ENCODE peak calls at places on chromosomes 13 and 19, in ten cellular contexts. One of them, this sample, is unnamed.

GRCh38 chr19:55253264-55253663 is 5.6 kb downstream of the PPP6R1 start:
- DNase-seq in coronary artery: no peak
- DNase-seq in HL-60: peak; percentile 25
- DNase-seq in esophagus squamous epithelium: no peak
- DNase-seq in foreskin keratinocyte: no peak
- DNase-seq in foreskin fibroblast: no peak
- DNase-seq in pancreas: no peak
- DNase-seq in cardiac muscle cell: no peak
- DNase-seq in body of pancreas: no peak
- DNase-seq in cardiac fibroblast: no peak
- DNase-seq in this sample: no peak

GRCh38 chr19:13029893-13030292 is 34.6 kb downstream of the NFIX start:
- DNase-seq in coronary artery: no peak
- DNase-seq in HL-60: peak; percentile 37
- DNase-seq in esophagus squamous epithelium: no peak
- DNase-seq in foreskin keratinocyte: no peak
- DNase-seq in foreskin fibroblast: peak; percentile 61
- DNase-seq in pancreas: no peak
- DNase-seq in cardiac muscle cell: no peak
- DNase-seq in body of pancreas: no peak
- DNase-seq in cardiac fibroblast: peak; percentile 35
- DNase-seq in this sample: no peak

GRCh38 chr19:5154129-5154798 is 185.4 kb downstream of the KDM4B start:
- DNase-seq in coronary artery: peak; percentile 69
- DNase-seq in HL-60: peak; percentile 41
- DNase-seq in esophagus squamous epithelium: no peak
- DNase-seq in foreskin keratinocyte: no peak
- DNase-seq in foreskin fibroblast: peak; percentile 40
- DNase-seq in pancreas: peak; percentile 69
- DNase-seq in cardiac muscle cell: peak; percentile 54
- DNase-seq in body of pancreas: peak; percentile 38
- DNase-seq in cardiac fibroblast: peak; percentile 22
- DNase-seq in this sample: no peak

GRCh38 chr13:47036291-47037008 is 139.6 kb upstream of the HTR2A start:
- DNase-seq in coronary artery: no peak
- DNase-seq in HL-60: no peak
- DNase-seq in esophagus squamous epithelium: no peak
- DNase-seq in foreskin keratinocyte: no peak
- DNase-seq in foreskin fibroblast: no peak
- DNase-seq in pancreas: no peak
- DNase-seq in cardiac muscle cell: no peak
- DNase-seq in body of pancreas: peak; percentile 16
- DNase-seq in cardiac fibroblast: no peak
- DNase-seq in this sample: no peak

GRCh38 chr13:37409756-37410155 is 188.8 kb downstream of the POSTN start:
- DNase-seq in coronary artery: no peak
- DNase-seq in HL-60: no peak
- DNase-seq in esophagus squamous epithelium: no peak
- DNase-seq in foreskin keratinocyte: peak; percentile 20
- DNase-seq in foreskin fibroblast: peak; percentile 43
- DNase-seq in pancreas: no peak
- DNase-seq in cardiac muscle cell: no peak
- DNase-seq in body of pancreas: no peak
- DNase-seq in cardiac fibroblast: no peak
- DNase-seq in this sample: peak; percentile 22

GRCh38 chr13:53408847-53409568 is 380.4 kb downstream of the OLFM4 start:
- DNase-seq in coronary artery: no peak
- DNase-seq in HL-60: no peak
- DNase-seq in esophagus squamous epithelium: no peak
- DNase-seq in foreskin keratinocyte: no peak
- DNase-seq in foreskin fibroblast: no peak
- DNase-seq in pancreas: no peak
- DNase-seq in cardiac muscle cell: no peak
- DNase-seq in body of pancreas: no peak
- DNase-seq in cardiac fibroblast: no peak
- DNase-seq in this sample: no peak

GRCh38 chr13:113633485-113633873 is 24.5 kb downstream of the ATP4B start:
- DNase-seq in coronary artery: no peak
- DNase-seq in HL-60: no peak
- DNase-seq in esophagus squamous epithelium: no peak
- DNase-seq in foreskin keratinocyte: no peak
- DNase-seq in foreskin fibroblast: no peak
- DNase-seq in pancreas: peak; percentile 4
- DNase-seq in cardiac muscle cell: no peak
- DNase-seq in body of pancreas: no peak
- DNase-seq in cardiac fibroblast: no peak
- DNase-seq in this sample: no peak

GRCh38 chr13:86324191-86324590 is 525.0 kb upstream of the SLITRK6 start:
- DNase-seq in coronary artery: no peak
- DNase-seq in HL-60: no peak
- DNase-seq in esophagus squamous epithelium: no peak
- DNase-seq in foreskin keratinocyte: no peak
- DNase-seq in foreskin fibroblast: no peak
- DNase-seq in pancreas: no peak
- DNase-seq in cardiac muscle cell: no peak
- DNase-seq in body of pancreas: no peak
- DNase-seq in cardiac fibroblast: no peak
- DNase-seq in this sample: no peak

GRCh38 chr13:45700971-45701900 is 884 bp upstream of the CBY2 start:
- DNase-seq in coronary artery: no peak
- DNase-seq in HL-60: no peak
- DNase-seq in esophagus squamous epithelium: no peak
- DNase-seq in foreskin keratinocyte: no peak
- DNase-seq in foreskin fibroblast: no peak
- DNase-seq in pancreas: no peak
- DNase-seq in cardiac muscle cell: no peak
- DNase-seq in body of pancreas: no peak
- DNase-seq in cardiac fibroblast: no peak
- DNase-seq in this sample: no peak

GRCh38 chr19:16470541-16470910 is 1.2 kb downstream of the EPS15L1 start:
- DNase-seq in coronary artery: no peak
- DNase-seq in HL-60: no peak
- DNase-seq in esophagus squamous epithelium: no peak
- DNase-seq in foreskin keratinocyte: no peak
- DNase-seq in foreskin fibroblast: peak; percentile 25
- DNase-seq in pancreas: no peak
- DNase-seq in cardiac muscle cell: no peak
- DNase-seq in body of pancreas: no peak
- DNase-seq in cardiac fibroblast: peak; percentile 13
- DNase-seq in this sample: no peak

GRCh38 chr19:53182202-53182601 is 11.0 kb downstream of the ZNF665 start:
- DNase-seq in coronary artery: no peak
- DNase-seq in HL-60: no peak
- DNase-seq in esophagus squamous epithelium: no peak
- DNase-seq in foreskin keratinocyte: no peak
- DNase-seq in foreskin fibroblast: peak; percentile 25
- DNase-seq in pancreas: no peak
- DNase-seq in cardiac muscle cell: no peak
- DNase-seq in body of pancreas: no peak
- DNase-seq in cardiac fibroblast: no peak
- DNase-seq in this sample: peak; percentile 83

GRCh38 chr13:49336655-49337054 is 88.9 kb downstream of the CDADC1 start:
- DNase-seq in coronary artery: no peak
- DNase-seq in HL-60: no peak
- DNase-seq in esophagus squamous epithelium: no peak
- DNase-seq in foreskin keratinocyte: no peak
- DNase-seq in foreskin fibroblast: no peak
- DNase-seq in pancreas: no peak
- DNase-seq in cardiac muscle cell: no peak
- DNase-seq in body of pancreas: no peak
- DNase-seq in cardiac fibroblast: no peak
- DNase-seq in this sample: no peak

GRCh38 chr19:5126498-5127223 is 157.7 kb downstream of the KDM4B start:
- DNase-seq in coronary artery: no peak
- DNase-seq in HL-60: no peak
- DNase-seq in esophagus squamous epithelium: no peak
- DNase-seq in foreskin keratinocyte: no peak
- DNase-seq in foreskin fibroblast: no peak
- DNase-seq in pancreas: no peak
- DNase-seq in cardiac muscle cell: no peak
- DNase-seq in body of pancreas: no peak
- DNase-seq in cardiac fibroblast: no peak
- DNase-seq in this sample: no peak

GRCh38 chr13:81172603-81173002 is 831.7 kb upstream of the SPRY2 start:
- DNase-seq in coronary artery: no peak
- DNase-seq in HL-60: no peak
- DNase-seq in esophagus squamous epithelium: no peak
- DNase-seq in foreskin keratinocyte: no peak
- DNase-seq in foreskin fibroblast: no peak
- DNase-seq in pancreas: no peak
- DNase-seq in cardiac muscle cell: no peak
- DNase-seq in body of pancreas: no peak
- DNase-seq in cardiac fibroblast: no peak
- DNase-seq in this sample: no peak

DNA sequence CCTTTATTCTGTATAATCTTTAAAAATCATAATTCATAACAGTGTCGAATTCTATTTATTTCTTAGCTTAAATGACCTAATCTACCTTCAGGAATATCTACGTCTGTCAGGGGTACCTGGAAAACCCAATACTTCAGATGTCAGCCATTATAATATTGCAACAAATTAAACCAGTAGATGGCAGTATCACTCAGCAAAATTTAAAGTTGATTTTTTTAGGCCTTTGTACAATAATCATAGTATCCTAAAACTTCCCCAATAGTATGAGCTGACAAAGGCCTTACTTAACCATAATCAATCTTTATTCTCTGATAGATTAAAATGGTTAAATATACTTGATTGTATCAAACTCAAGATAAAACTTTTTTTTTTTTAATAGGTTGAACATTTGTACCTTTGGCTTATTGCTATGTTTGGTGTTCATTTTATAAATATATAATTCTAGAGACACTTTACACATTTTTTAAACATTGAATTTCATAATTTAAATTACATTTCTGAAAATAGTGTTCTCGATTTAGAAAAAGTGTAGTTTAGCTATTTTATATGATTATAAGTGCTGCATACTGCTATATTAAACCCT is 830.2 kb upstream of the SPRY2 start:
- DNase-seq in coronary artery: no peak
- DNase-seq in HL-60: no peak
- DNase-seq in esophagus squamous epithelium: no peak
- DNase-seq in foreskin keratinocyte: no peak
- DNase-seq in foreskin fibroblast: peak; percentile 13
- DNase-seq in pancreas: no peak
- DNase-seq in cardiac muscle cell: peak; percentile 21
- DNase-seq in body of pancreas: no peak
- DNase-seq in cardiac fibroblast: peak; percentile 18
- DNase-seq in this sample: peak; percentile 29
- TF ChIP-seq CTCF in coronary artery: no peak
- TF ChIP-seq CTCF in HL-60: peak; percentile 13
- TF ChIP-seq CTCF in esophagus squamous epithelium: no peak
- TF ChIP-seq CTCF in foreskin keratinocyte: peak; percentile 69
- TF ChIP-seq CTCF in foreskin fibroblast: peak; percentile 22
- TF ChIP-seq CTCF in pancreas: peak; percentile 47
- TF ChIP-seq CTCF in cardiac muscle cell: peak; percentile 49
- TF ChIP-seq CTCF in body of pancreas: peak; percentile 51
- TF ChIP-seq CTCF in cardiac fibroblast: peak; percentile 33
- TF ChIP-seq CTCF in this sample: peak; percentile 53

GRCh38 chr19:38712161-38712748 is 32.0 kb downstream of the CAPN12 start:
- DNase-seq in coronary artery: no peak
- DNase-seq in HL-60: no peak
- DNase-seq in esophagus squamous epithelium: no peak
- DNase-seq in foreskin keratinocyte: no peak
- DNase-seq in foreskin fibroblast: no peak
- DNase-seq in pancreas: no peak
- DNase-seq in cardiac muscle cell: no peak
- DNase-seq in body of pancreas: no peak
- DNase-seq in cardiac fibroblast: no peak
- DNase-seq in this sample: no peak

GRCh38 chr19:38710416-38710702 is 33.9 kb downstream of the CAPN12 start:
- DNase-seq in coronary artery: no peak
- DNase-seq in HL-60: no peak
- DNase-seq in esophagus squamous epithelium: no peak
- DNase-seq in foreskin keratinocyte: no peak
- DNase-seq in foreskin fibroblast: no peak
- DNase-seq in pancreas: no peak
- DNase-seq in cardiac muscle cell: no peak
- DNase-seq in body of pancreas: no peak
- DNase-seq in cardiac fibroblast: no peak
- DNase-seq in this sample: no peak

GRCh38 chr19:38710928-38711725 is 33.1 kb downstream of the CAPN12 start:
- DNase-seq in coronary artery: no peak
- DNase-seq in HL-60: no peak
- DNase-seq in esophagus squamous epithelium: no peak
- DNase-seq in foreskin keratinocyte: no peak
- DNase-seq in foreskin fibroblast: peak; percentile 51
- DNase-seq in pancreas: no peak
- DNase-seq in cardiac muscle cell: no peak
- DNase-seq in body of pancreas: no peak
- DNase-seq in cardiac fibroblast: no peak
- DNase-seq in this sample: no peak

GRCh38 chr19:38713227-38713649 is 31.0 kb downstream of the CAPN12 start:
- DNase-seq in coronary artery: no peak
- DNase-seq in HL-60: no peak
- DNase-seq in esophagus squamous epithelium: no peak
- DNase-seq in foreskin keratinocyte: no peak
- DNase-seq in foreskin fibroblast: peak; percentile 73
- DNase-seq in pancreas: peak; percentile 66
- DNase-seq in cardiac muscle cell: no peak
- DNase-seq in body of pancreas: peak; percentile 77
- DNase-seq in cardiac fibroblast: peak; percentile 66
- DNase-seq in this sample: no peak

GRCh38 chr19:38711726-38712153 is 32.5 kb downstream of the CAPN12 start:
- DNase-seq in coronary artery: no peak
- DNase-seq in HL-60: no peak
- DNase-seq in esophagus squamous epithelium: no peak
- DNase-seq in foreskin keratinocyte: no peak
- DNase-seq in foreskin fibroblast: peak; percentile 98
- DNase-seq in pancreas: no peak
- DNase-seq in cardiac muscle cell: no peak
- DNase-seq in body of pancreas: peak; percentile 55
- DNase-seq in cardiac fibroblast: peak; percentile 78
- DNase-seq in this sample: peak; percentile 98
- TF ChIP-seq CTCF in coronary artery: no peak
- TF ChIP-seq CTCF in HL-60: no peak
- TF ChIP-seq CTCF in esophagus squamous epithelium: no peak
- TF ChIP-seq CTCF in foreskin keratinocyte: peak; percentile 13
- TF ChIP-seq CTCF in foreskin fibroblast: no peak
- TF ChIP-seq CTCF in pancreas: no peak
- TF ChIP-seq CTCF in cardiac muscle cell: no peak
- TF ChIP-seq CTCF in body of pancreas: no peak
- TF ChIP-seq CTCF in cardiac fibroblast: peak; percentile 22
- TF ChIP-seq CTCF in this sample: peak; percentile 25

GRCh38 chr19:57191141-57192063 is at the start of gene ZNF264:
- DNase-seq in coronary artery: peak; percentile 90
- DNase-seq in HL-60: peak; percentile 92
- DNase-seq in esophagus squamous epithelium: peak; percentile 34
- DNase-seq in foreskin keratinocyte: peak; percentile 49
- DNase-seq in foreskin fibroblast: peak; percentile 96
- DNase-seq in pancreas: peak; percentile 92
- DNase-seq in cardiac muscle cell: peak; percentile 90
- DNase-seq in body of pancreas: peak; percentile 92
- DNase-seq in cardiac fibroblast: peak; percentile 90
- DNase-seq in this sample: peak; percentile 91
- TF ChIP-seq CTCF in coronary artery: no peak
- TF ChIP-seq CTCF in HL-60: no peak
- TF ChIP-seq CTCF in esophagus squamous epithelium: peak; percentile 13
- TF ChIP-seq CTCF in foreskin keratinocyte: no peak
- TF ChIP-seq CTCF in foreskin fibroblast: no peak
- TF ChIP-seq CTCF in pancreas: no peak
- TF ChIP-seq CTCF in cardiac muscle cell: no peak
- TF ChIP-seq CTCF in body of pancreas: no peak
- TF ChIP-seq CTCF in cardiac fibroblast: no peak
- TF ChIP-seq CTCF in this sample: no peak

GRCh38 chr19:51637362-51637978 is 7.3 kb upstream of the SIGLEC5 start:
- DNase-seq in coronary artery: no peak
- DNase-seq in HL-60: no peak
- DNase-seq in esophagus squamous epithelium: no peak
- DNase-seq in foreskin keratinocyte: no peak
- DNase-seq in foreskin fibroblast: peak; percentile 18
- DNase-seq in pancreas: no peak
- DNase-seq in cardiac muscle cell: no peak
- DNase-seq in body of pancreas: no peak
- DNase-seq in cardiac fibroblast: no peak
- DNase-seq in this sample: no peak
- TF ChIP-seq CTCF in coronary artery: no peak
- TF ChIP-seq CTCF in HL-60: peak; percentile 39
- TF ChIP-seq CTCF in esophagus squamous epithelium: no peak
- TF ChIP-seq CTCF in foreskin keratinocyte: peak; percentile 58
- TF ChIP-seq CTCF in foreskin fibroblast: no peak
- TF ChIP-seq CTCF in pancreas: no peak
- TF ChIP-seq CTCF in cardiac muscle cell: peak; percentile 54
- TF ChIP-seq CTCF in body of pancreas: no peak
- TF ChIP-seq CTCF in cardiac fibroblast: peak; percentile 55
- TF ChIP-seq CTCF in this sample: peak; percentile 27

This sample was measured in astrocyte of the spinal cord.